ENCODE peak calls at places on chromosomes 7 and 10, in ten cellular contexts. F, V, L, D, Z, H, R, I, T and M are unnamed samples.

GRCh38 chr10:119541459-119542356 is 811 bp downstream of the RGS10 start:
- DNase-seq in F (peak; percentile 32), V (peak; percentile 35), L (no peak), D (no peak), Z (no peak), H (peak; percentile 90), R (peak; percentile 26), I (peak; percentile 37), T (peak; percentile 62), M (peak; percentile 83)

GRCh38 chr10:43377393-43377883 is 6.0 kb downstream of the FXYD4 start:
- DNase-seq in F (no peak), V (no peak), L (no peak), D (no peak), Z (no peak), H (no peak), R (peak; percentile 32), I (no peak), T (peak; percentile 37), M (peak; percentile 72)

GRCh38 chr10:70652761-70653657 is 19.3 kb upstream of the ADAMTS14 start:
- DNase-seq in F (peak; percentile 78), V (peak; percentile 49), L (peak; percentile 71), D (peak; percentile 98), Z (no peak), H (no peak), R (no peak), I (peak; percentile 38), T (peak; percentile 51), M (no peak)

GRCh38 chr7:158507917-158508316 is 79.7 kb downstream of the PTPRN2 start:
- DNase-seq in F (no peak), V (no peak), L (no peak), D (no peak), Z (no peak), H (no peak), R (no peak), I (no peak), T (no peak), M (no peak)

GRCh38 chr10:43966571-43966965 is 317.9 kb upstream of the ZNF32 start:
- DNase-seq in F (no peak), V (no peak), L (no peak), D (no peak), Z (peak; percentile 46), H (no peak), R (no peak), I (no peak), T (no peak), M (peak; percentile 23)

GRCh38 chr7:104482362-104483042 is 154.1 kb downstream of the LHFPL3 start:
- DNase-seq in F (no peak), V (no peak), L (no peak), D (no peak), Z (no peak), H (no peak), R (no peak), I (peak; percentile 53), T (no peak), M (no peak)

GRCh38 chr10:129833988-129834387 is 130.1 kb downstream of the EBF3 start:
- DNase-seq in F (no peak), V (no peak), L (no peak), D (no peak), Z (no peak), H (no peak), R (no peak), I (no peak), T (no peak), M (no peak)

GRCh38 chr7:54397836-54398612 is 144.2 kb upstream of the VSTM2A start:
- DNase-seq in F (no peak), V (no peak), L (no peak), D (no peak), Z (no peak), H (no peak), R (no peak), I (no peak), T (no peak), M (no peak)

GRCh38 chr10:100972904-100973535 is 3.7 kb downstream of the SEMA4G start:
- DNase-seq in F (no peak), V (no peak), L (peak; percentile 42), D (no peak), Z (peak; percentile 50), H (no peak), R (no peak), I (no peak), T (no peak), M (no peak)

GRCh38 chr10:73865459-73866442 is 8.6 kb downstream of the CAMK2G start:
- DNase-seq in F (peak; percentile 57), V (no peak), L (no peak), D (no peak), Z (no peak), H (no peak), R (no peak), I (peak; percentile 59), T (peak; percentile 78), M (peak; percentile 75)

GRCh38 chr7:103341466-103341865 is 3.1 kb downstream of the DNAJC2 start:
- DNase-seq in F (no peak), V (no peak), L (no peak), D (no peak), Z (no peak), H (no peak), R (no peak), I (no peak), T (no peak), M (no peak)

GRCh38 chr7:41103331-41103730 is 599.6 kb downstream of the INHBA start:
- DNase-seq in F (no peak), V (no peak), L (no peak), D (peak; percentile 77), Z (no peak), H (no peak), R (peak; percentile 31), I (no peak), T (no peak), M (no peak)

DNA sequence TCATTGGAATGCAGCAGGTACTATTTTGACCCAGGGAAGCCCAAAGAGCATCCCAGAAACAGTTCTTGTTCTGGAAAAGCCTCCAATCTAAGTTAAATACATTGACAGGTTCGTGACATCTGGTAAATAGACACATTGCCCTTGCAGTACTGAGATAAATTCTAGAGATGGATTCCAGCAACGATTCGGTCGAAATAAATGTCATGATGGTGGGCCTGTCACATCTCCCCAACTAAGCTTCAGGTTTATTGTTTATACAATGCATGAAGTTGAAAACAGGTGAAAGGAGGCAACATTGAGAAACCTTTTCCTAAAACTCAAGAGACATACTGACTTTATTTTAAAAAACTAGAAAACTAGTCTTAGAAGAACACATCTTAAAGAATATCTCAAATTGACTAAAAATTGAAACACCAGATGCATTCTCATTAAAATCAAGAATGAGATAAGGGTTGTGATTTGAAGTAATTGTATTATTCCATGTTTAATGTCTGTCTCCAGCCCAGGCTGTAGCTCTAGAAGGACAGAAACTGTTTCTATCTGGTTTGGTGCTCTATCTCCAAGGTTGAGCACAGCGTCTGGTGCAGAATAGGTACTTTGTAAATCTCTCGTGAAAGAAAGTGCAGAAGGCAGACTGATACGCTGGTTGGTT is 114.0 kb downstream of the CABCOCO1 start:
- DNase-seq in F (no peak), V (no peak), L (no peak), D (no peak), Z (no peak), H (no peak), R (no peak), I (no peak), T (no peak), M (no peak)
- H3K4me1 ChIP-seq in F (no peaks in the 10 kb centered on the region), V (no peaks in the 10 kb centered on the region), L (no peaks in the 10 kb centered on the region), D (no peaks in the 10 kb centered on the region), Z (peaks cover 2% of the 10 kb centered on the region), H (no peaks in the 10 kb centered on the region), R (peaks cover 15% of the 10 kb centered on the region), I (no peaks in the 10 kb centered on the region), T (no peaks in the 10 kb centered on the region), M (no peaks in the 10 kb centered on the region)

GRCh38 chr10:4131407-4132215 is 346.6 kb upstream of the KLF6 start:
- DNase-seq in F (no peak), V (no peak), L (no peak), D (peak; percentile 93), Z (no peak), H (no peak), R (peak; percentile 66), I (peak; percentile 34), T (no peak), M (no peak)

GRCh38 chr10:4129866-4130455 is 345.0 kb upstream of the KLF6 start:
- DNase-seq in F (no peak), V (no peak), L (no peak), D (no peak), Z (no peak), H (no peak), R (peak; percentile 4), I (no peak), T (no peak), M (no peak)

GRCh38 chr10:4132216-4132556 is 347.2 kb upstream of the KLF6 start:
- DNase-seq in F (no peak), V (no peak), L (no peak), D (no peak), Z (no peak), H (no peak), R (no peak), I (no peak), T (no peak), M (no peak)

GRCh38 chr10:4130685-4131084 is 345.7 kb upstream of the KLF6 start:
- DNase-seq in F (no peak), V (no peak), L (no peak), D (no peak), Z (no peak), H (no peak), R (no peak), I (no peak), T (no peak), M (no peak)

GRCh38 chr10:4127518-4128315 is 342.7 kb upstream of the KLF6 start:
- DNase-seq in F (no peak), V (no peak), L (no peak), D (no peak), Z (no peak), H (no peak), R (peak; percentile 20), I (peak; percentile 65), T (no peak), M (no peak)
- H3K4me1 ChIP-seq in F (peaks cover 32% of the 10 kb centered on the region), V (peaks cover 14% of the 10 kb centered on the region), L (no peaks in the 10 kb centered on the region), D (peaks cover 8% of the 10 kb centered on the region), Z (peaks cover 9% of the 10 kb centered on the region), H (peaks cover 33% of the 10 kb centered on the region), R (peaks cover 31% of the 10 kb centered on the region), I (peaks cover 9% of the 10 kb centered on the region), T (peaks cover 5% of the 10 kb centered on the region), M (peaks cover 34% of the 10 kb centered on the region)

DNA sequence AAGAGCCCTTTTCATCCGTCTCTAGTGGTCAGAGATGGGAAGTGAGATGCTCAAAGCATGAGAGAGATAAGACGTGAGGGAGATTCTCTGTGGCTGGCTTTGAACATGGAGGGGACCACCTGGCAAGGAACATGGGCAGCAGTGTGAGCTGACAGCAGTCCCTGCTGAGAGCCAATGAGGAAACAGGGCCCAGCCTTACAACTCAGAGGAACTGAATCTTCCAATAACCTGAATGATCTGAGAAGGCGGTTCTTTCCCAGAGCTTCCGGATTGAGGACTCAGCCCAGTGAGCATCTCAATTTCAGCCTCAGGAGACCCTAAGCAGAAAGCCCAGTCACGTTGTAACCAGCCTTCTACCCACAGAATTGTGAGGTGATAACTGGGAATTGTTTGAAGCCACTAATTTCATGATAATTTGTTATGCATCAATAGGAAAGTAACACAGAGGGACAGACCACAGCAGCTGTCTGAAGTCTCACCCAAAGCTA is 33.9 kb upstream of the IKZF1 start:
- DNase-seq in F (no peak), V (no peak), L (no peak), D (no peak), Z (no peak), H (no peak), R (no peak), I (no peak), T (no peak), M (no peak)
- H3K4me1 ChIP-seq in F (no peaks in the 10 kb centered on the region), V (no peaks in the 10 kb centered on the region), L (no peaks in the 10 kb centered on the region), D (no peaks in the 10 kb centered on the region), Z (no peaks in the 10 kb centered on the region), H (peaks cover 3% of the 10 kb centered on the region), R (no peaks in the 10 kb centered on the region), I (no peaks in the 10 kb centered on the region), T (no peaks in the 10 kb centered on the region), M (peaks cover 6% of the 10 kb centered on the region)

GRCh38 chr10:58555170-58555929 is 42.7 kb downstream of the BICC1 start:
- DNase-seq in F (no peak), V (no peak), L (no peak), D (no peak), Z (no peak), H (no peak), R (no peak), I (no peak), T (no peak), M (no peak)
- H3K4me1 ChIP-seq in F (no peaks in the 10 kb centered on the region), V (no peaks in the 10 kb centered on the region), L (no peaks in the 10 kb centered on the region), D (peaks cover 2% of the 10 kb centered on the region), Z (no peaks in the 10 kb centered on the region), H (no peaks in the 10 kb centered on the region), R (peaks cover 22% of the 10 kb centered on the region), I (peaks cover 3% of the 10 kb centered on the region), T (no peaks in the 10 kb centered on the region), M (no peaks in the 10 kb centered on the region)